ENCODE peak calls at places on chromosomes 7 and 10, in four cellular contexts. J is substantia nigra; D is T47D; Y is stimulated activated CD4-positive, alpha-beta T cell treated with anti-CD3 and anti-CD28 coated beads, Interleukin-1b, Interleukin-23, amount 100 ng/mL, for 1 hour. U is an unnamed sample.

GRCh38 chr10:69327463-69328345 is 49.4 kb downstream of the HK1 start:
- DNase-seq in J (peak; percentile 68), D (no peak), Y (peak; percentile 22), U (peak; percentile 73)

GRCh38 chr10:102504179-102504975 is 605 bp downstream of the SUFU start:
- DNase-seq in J (no peak), D (no peak), Y (peak; percentile 9), U (no peak)

GRCh38 chr10:95907454-95908253 is at the start of gene CC2D2B:
- DNase-seq in J (peak; percentile 87), D (peak; percentile 85), Y (peak; percentile 51), U (peak; percentile 89)

GRCh38 chr7:11706666-11707605 is 125.1 kb downstream of the THSD7A start:
- DNase-seq in J (no peak), D (no peak), Y (no peak), U (no peak)

GRCh38 chr7:50646069-50646468 is 80.9 kb upstream of the DDC start:
- DNase-seq in J (no peak), D (no peak), Y (no peak), U (no peak)

GRCh38 chr7:123289200-123289599 is 89.4 kb upstream of the SLC13A1 start:
- DNase-seq in J (no peak), D (no peak), Y (no peak), U (no peak)

GRCh38 chr7:126286317-126286716 is 966.4 kb downstream of the GRM8 start:
- DNase-seq in J (no peak), D (no peak), Y (no peak), U (no peak)

GRCh38 chr10:44863344-44864041 is 47.6 kb upstream of the TMEM72 start:
- DNase-seq in J (no peak), D (no peak), Y (no peak), U (no peak)

GRCh38 chr7:6026917-6027316 is 4.3 kb upstream of the ANKRD61 start:
- DNase-seq in J (no peak), D (no peak), Y (no peak), U (no peak)

GRCh38 chr7:149027055-149027454 is 1.2 kb downstream of the PDIA4 start:
- DNase-seq in J (no peak), D (no peak), Y (no peak), U (no peak)

GRCh38 chr7:27992092-27992491 is 188.5 kb downstream of the JAZF1 start:
- DNase-seq in J (no peak), D (no peak), Y (no peak), U (no peak)

GRCh38 chr10:68508090-68508489 is 19.2 kb downstream of the SLC25A16 start:
- DNase-seq in J (no peak), D (no peak), Y (no peak), U (no peak)

GRCh38 chr7:32032211-32032610 is 38.0 kb downstream of the PDE1C start:
- DNase-seq in J (no peak), D (no peak), Y (no peak), U (no peak)

GRCh38 chr10:44419790-44420549 is 35.1 kb upstream of the CXCL12 start:
- DNase-seq in J (no peak), D (no peak), Y (no peak), U (no peak)

GRCh38 chr7:92808006-92808405 is 28.4 kb downstream of the CDK6 start:
- DNase-seq in J (no peak), D (no peak), Y (no peak), U (no peak)